ENCODE peak calls at places on chromosomes 1 and 21, in nine cellular contexts. F, W, P, Y, J, B, V, H and G are unnamed samples.

GRCh38 chr1:41528106-41528505 is 43.6 kb upstream of the EDN2 start:
- DNase-seq in F (no peak), W (no peak), P (no peak), Y (no peak), J (peak; percentile 21), B (no peak), V (peak; percentile 43), H (no peak), G (no peak)

GRCh38 chr1:104706631-104707147 is 957.0 kb downstream of the AMY1C start:
- DNase-seq in F (no peak), W (no peak), P (peak; percentile 1), Y (peak; percentile 57), J (no peak), B (no peak), V (no peak), H (no peak), G (no peak)

GRCh38 chr1:55474168-55474786 is 259.1 kb upstream of the USP24 start:
- DNase-seq in F (no peak), W (peak; percentile 54), P (peak; percentile 84), Y (no peak), J (no peak), B (no peak), V (no peak), H (no peak), G (no peak)

GRCh38 chr1:26574690-26575349 is 45.3 kb downstream of the RPS6KA1 start:
- DNase-seq in F (no peak), W (peak; percentile 33), P (peak; percentile 50), Y (no peak), J (peak; percentile 55), B (no peak), V (no peak), H (no peak), G (peak; percentile 61)

GRCh38 chr1:219422811-219423598 is 189.9 kb downstream of the ZC3H11B start:
- DNase-seq in F (no peak), W (peak; percentile 89), P (peak; percentile 71), Y (peak; percentile 77), J (no peak), B (no peak), V (no peak), H (no peak), G (no peak)

GRCh38 chr1:160674415-160674814 is 27.6 kb upstream of the SLAMF1 start:
- DNase-seq in F (no peak), W (no peak), P (no peak), Y (peak; percentile 66), J (no peak), B (no peak), V (no peak), H (no peak), G (no peak)

GRCh38 chr1:203536981-203537455 is 43.1 kb downstream of the OPTC start:
- DNase-seq in F (no peak), W (peak; percentile 89), P (peak; percentile 91), Y (no peak), J (no peak), B (peak; percentile 50), V (no peak), H (peak; percentile 63), G (no peak)

GRCh38 chr1:230495891-230496385 is 69.8 kb upstream of the PGBD5 start:
- DNase-seq in F (no peak), W (no peak), P (no peak), Y (peak; percentile 76), J (no peak), B (no peak), V (no peak), H (no peak), G (no peak)

GRCh38 chr1:165073402-165074007 is 283.0 kb downstream of the LMX1A start:
- DNase-seq in F (no peak), W (peak; percentile 56), P (peak; percentile 78), Y (peak; percentile 43), J (no peak), B (no peak), V (no peak), H (no peak), G (no peak)

GRCh38 chr1:201178718-201179117 is 11.9 kb upstream of the IGFN1 start:
- DNase-seq in F (no peak), W (no peak), P (no peak), Y (no peak), J (no peak), B (no peak), V (no peak), H (no peak), G (no peak)

DNA sequence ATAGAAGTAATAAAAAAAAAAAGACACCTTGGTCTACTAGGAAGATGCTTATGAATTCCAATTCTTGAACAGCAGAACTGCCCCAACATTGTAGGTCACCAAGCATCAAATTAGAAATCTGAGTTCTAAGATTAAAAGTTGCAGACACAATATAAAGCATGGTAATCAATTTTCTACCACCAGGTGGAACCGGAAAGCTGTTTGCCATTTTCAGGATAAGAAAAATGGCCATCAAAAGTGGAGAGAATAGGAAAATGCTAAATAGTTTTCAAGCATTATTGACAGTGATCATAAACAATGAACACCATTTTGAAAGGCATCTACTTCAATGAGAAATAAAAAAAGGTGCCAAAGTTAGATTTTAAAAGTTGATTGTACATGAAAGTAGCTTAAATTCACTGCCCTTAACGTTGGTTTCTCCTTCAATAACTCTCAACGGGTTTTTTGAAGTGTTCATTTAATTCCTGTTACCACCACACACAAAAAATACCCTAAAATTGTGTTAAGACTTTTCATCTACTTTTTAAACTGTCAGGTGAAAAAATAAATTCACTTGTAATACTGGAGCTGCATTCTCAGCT is 252.9 kb downstream of the KCNT2 start:
- DNase-seq in F (no peak), W (peak; percentile 25), P (peak; percentile 56), Y (peak; percentile 5), J (no peak), B (no peak), V (no peak), H (no peak), G (no peak)
- TF ChIP-seq CTCF in F (no peak), W (peak; percentile 61), P (peak; percentile 53), Y (no peak), J (peak; percentile 28), B (peak; percentile 41), V (peak; percentile 29), H (peak; percentile 36), G (peak; percentile 17)

GRCh38 chr21:45555251-45555556 is 13.0 kb upstream of the SLC19A1 start:
- DNase-seq in F (no peak), W (peak; percentile 30), P (no peak), Y (peak; percentile 63), J (no peak), B (no peak), V (no peak), H (no peak), G (no peak)
- H3K4me3 ChIP-seq in F (no peak overlapping the region), W (peak overlapping the region; percentile 37), P (peak overlapping the region; percentile 49), Y (peak overlapping the region; percentile 55), J (no peak overlapping the region), B (peak overlapping the region; percentile 59), V (peak overlapping the region; percentile 46), H (peak overlapping the region; percentile 57), G (peak overlapping the region; percentile 67)

DNA sequence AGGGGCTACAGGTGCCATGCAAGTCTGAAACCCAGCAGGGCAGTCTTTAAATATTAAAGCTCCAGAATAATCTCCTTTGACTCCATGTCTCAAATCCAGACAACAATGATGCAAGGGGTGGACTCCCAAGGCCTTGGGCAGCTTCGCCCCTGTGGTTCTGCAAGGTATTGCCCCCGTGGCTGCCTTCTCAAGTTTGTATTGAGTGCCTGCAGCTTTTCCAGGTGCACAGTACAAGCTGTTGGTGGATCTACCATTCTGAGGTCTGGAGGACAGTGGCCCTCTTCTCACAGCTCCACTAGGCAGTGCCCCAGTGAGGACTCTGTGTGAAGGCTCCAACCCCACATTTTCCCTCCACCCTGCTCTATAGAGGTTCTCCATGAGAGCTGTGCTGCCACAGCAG is 3.7 kb upstream of the MROH9 start:
- DNase-seq in F (no peak), W (no peak), P (no peak), Y (no peak), J (no peak), B (no peak), V (no peak), H (no peak), G (no peak)
- TF ChIP-seq CTCF in F (no peak), W (no peak), P (no peak), Y (no peak), J (no peak), B (no peak), V (no peak), H (no peak), G (no peak)

GRCh38 chr21:45617021-45617930 is 26.2 kb upstream of the PCBP3 start:
- DNase-seq in F (no peak), W (no peak), P (no peak), Y (no peak), J (peak; percentile 59), B (no peak), V (peak; percentile 60), H (no peak), G (no peak)

GRCh38 chr21:45613881-45614280 is 29.6 kb upstream of the PCBP3 start:
- DNase-seq in F (no peak), W (no peak), P (no peak), Y (no peak), J (no peak), B (no peak), V (peak; percentile 43), H (no peak), G (no peak)

GRCh38 chr21:45613396-45613795 is 30.1 kb upstream of the PCBP3 start:
- DNase-seq in F (no peak), W (no peak), P (no peak), Y (no peak), J (peak; percentile 37), B (no peak), V (peak; percentile 69), H (no peak), G (no peak)

GRCh38 chr21:45612096-45613019 is 31.2 kb upstream of the PCBP3 start:
- DNase-seq in F (no peak), W (peak; percentile 90), P (peak; percentile 75), Y (no peak), J (peak; percentile 66), B (no peak), V (peak; percentile 61), H (no peak), G (no peak)

GRCh38 chr21:45615145-45615711 is 28.3 kb upstream of the PCBP3 start:
- DNase-seq in F (peak; percentile 69), W (peak; percentile 31), P (no peak), Y (peak; percentile 84), J (peak; percentile 79), B (no peak), V (peak; percentile 69), H (no peak), G (no peak)
- H3K4me3 ChIP-seq in F (peak overlapping the region; percentile 46), W (no peak overlapping the region), P (no peak overlapping the region), Y (no peak overlapping the region), J (no peak overlapping the region), B (no peak overlapping the region), V (no peak overlapping the region), H (no peak overlapping the region), G (no peak overlapping the region)

DNA sequence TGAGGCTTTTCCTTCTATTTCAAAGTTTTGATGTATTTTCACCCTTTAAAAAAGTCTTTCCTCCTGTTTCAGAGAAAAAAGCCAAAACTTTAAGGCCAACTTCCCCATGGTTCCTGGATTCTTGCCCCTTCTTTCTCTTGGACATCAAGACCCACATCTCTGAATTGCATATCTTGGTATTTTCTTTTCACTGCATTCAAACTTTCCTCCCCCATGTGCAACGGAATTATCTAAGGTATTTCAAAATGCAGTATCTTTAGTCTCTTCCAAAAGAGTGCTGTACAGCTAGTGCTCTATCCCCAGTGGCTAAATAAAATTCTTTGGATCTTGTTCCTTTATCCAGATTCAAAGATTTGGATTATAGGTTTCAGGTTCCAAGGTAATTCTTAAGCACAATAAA is 81.1 kb upstream of the TSPAN2 start:
- DNase-seq in F (no peak), W (no peak), P (no peak), Y (no peak), J (no peak), B (no peak), V (no peak), H (no peak), G (no peak)
- TF ChIP-seq CTCF in F (no peak), W (no peak), P (no peak), Y (no peak), J (no peak), B (no peak), V (no peak), H (no peak), G (no peak)